ENCODE peak calls at places on chromosomes 16 and 17, in ten cellular contexts. Y, H, S, D, V, R, G, Q, W and M are unnamed samples.

GRCh38 chr16:54284319-54284930 is 2.2 kb downstream of the IRX3 start:
- DNase-seq in Q (no peak), G (no peak), H (no peak), S (no peak), W (no peak), D (no peak), R (no peak), V (no peak), Y (no peak), M (no peak)

GRCh38 chr17:62876664-62877411 is 68.7 kb upstream of the MARCHF10 start:
- DNase-seq in R (no peak), Q (no peak), W (no peak), H (peak; percentile 64), V (no peak), D (no peak), S (no peak), G (no peak), Y (no peak), M (no peak)

GRCh38 chr17:75130632-75131277 is 787 bp downstream of the NT5C start:
- DNase-seq in H (peak; percentile 67), Y (peak; percentile 44), Q (no peak), V (peak; percentile 56), R (peak; percentile 30), D (peak; percentile 60), W (peak; percentile 67), S (peak; percentile 67), G (peak; percentile 47), M (peak; percentile 68)

GRCh38 chr17:42333053-42333452 is 44.8 kb downstream of the STAT5A start:
- DNase-seq in D (no peak), W (no peak), G (no peak), S (no peak), Q (no peak), V (no peak), H (no peak), Y (no peak), R (no peak), M (peak; percentile 75)

GRCh38 chr17:30905742-30906100 is 317 bp downstream of the TEFM start:
- DNase-seq in Q (no peak), D (no peak), W (peak; percentile 10), H (peak; percentile 7), G (no peak), V (no peak), R (no peak), Y (no peak), S (peak; percentile 34), M (peak; percentile 37)

GRCh38 chr17:65750678-65751077 is 189.2 kb upstream of the AXIN2 start:
- DNase-seq in R (peak; percentile 49), Q (no peak), G (no peak), H (peak; percentile 87), W (peak; percentile 92), D (peak; percentile 81), S (no peak), Y (peak; percentile 74), V (peak; percentile 67), M (peak; percentile 55)

GRCh38 chr17:1986783-1987451 is 38.2 kb downstream of the RTN4RL1 start:
- DNase-seq in D (no peak), Y (no peak), Q (no peak), R (no peak), G (no peak), H (peak; percentile 50), V (no peak), S (no peak), W (peak; percentile 55), M (no peak)

GRCh38 chr17:17254026-17254425 is 17.1 kb upstream of the FLCN start:
- DNase-seq in R (no peak), S (no peak), W (no peak), D (no peak), Y (no peak), Q (no peak), G (no peak), V (no peak), H (no peak), M (no peak)

GRCh38 chr17:13332207-13332606 is 269.5 kb downstream of the HS3ST3A1 start:
- DNase-seq in V (no peak), G (no peak), D (no peak), H (no peak), Q (no peak), W (no peak), S (no peak), Y (no peak), R (no peak), M (no peak)

GRCh38 chr17:38322156-38322779 is 21.5 kb downstream of the GPR179 start:
- DNase-seq in R (peak; percentile 66), Q (no peak), W (peak; percentile 59), S (peak; percentile 84), D (peak; percentile 60), G (peak; percentile 74), H (peak; percentile 64), Y (peak; percentile 70), V (peak; percentile 47), M (peak; percentile 83)

GRCh38 chr17:78674595-78675315 is 97.6 kb upstream of the DNAH17 start:
- DNase-seq in W (no peak), H (no peak), D (no peak), Y (no peak), V (no peak), Q (no peak), S (no peak), R (no peak), G (no peak), M (no peak)
- TF ChIP-seq CTCF in W (no peak), H (no peak), D (no peak), Y (no peak), V (no peak), Q (no peak), S (no peak), R (no peak), G (no peak), M (no peak)

GRCh38 chr16:85146532-85146797 is 34.2 kb upstream of the CIBAR2 start:
- DNase-seq in R (no peak), H (no peak), Y (no peak), D (no peak), Q (no peak), V (no peak), W (no peak), S (no peak), G (no peak), M (no peak)

GRCh38 chr16:85145734-85146531 is 33.7 kb upstream of the CIBAR2 start:
- DNase-seq in G (no peak), V (no peak), D (no peak), W (no peak), S (no peak), Q (no peak), R (no peak), H (no peak), Y (no peak), M (no peak)

GRCh38 chr16:85146922-85147651 is 34.8 kb upstream of the CIBAR2 start:
- DNase-seq in D (no peak), V (no peak), Q (no peak), S (no peak), W (no peak), Y (no peak), H (no peak), G (no peak), R (no peak), M (no peak)

GRCh38 chr16:85144026-85144915 is 32.0 kb upstream of the CIBAR2 start:
- DNase-seq in D (no peak), W (no peak), S (no peak), Q (no peak), Y (no peak), G (no peak), H (no peak), R (no peak), V (no peak), M (no peak)

GRCh38 chr16:85145188-85145587 is 32.9 kb upstream of the CIBAR2 start:
- DNase-seq in G (no peak), D (no peak), Y (no peak), S (no peak), R (no peak), H (no peak), Q (no peak), W (no peak), V (no peak), M (no peak)
- TF ChIP-seq CTCF in G (no peak), D (no peak), Y (no peak), S (no peak), R (no peak), H (no peak), Q (no peak), W (no peak), V (no peak), M (no peak)

GRCh38 chr17:49204521-49204920 is 5.9 kb downstream of the GNGT2 start:
- DNase-seq in H (no peak), W (no peak), S (no peak), Q (no peak), D (no peak), G (no peak), V (no peak), R (no peak), Y (no peak), M (no peak)
- TF ChIP-seq CTCF in H (no peak), W (no peak), S (no peak), Q (no peak), D (no peak), G (no peak), V (no peak), R (no peak), Y (no peak), M (no peak)

GRCh38 chr16:27749946-27750345 is 200.0 kb downstream of the KATNIP start:
- DNase-seq in V (no peak), S (no peak), Q (no peak), H (no peak), W (no peak), Y (no peak), G (no peak), D (no peak), R (no peak), M (no peak)

GRCh38 chr16:27751676-27752075 is 201.7 kb downstream of the KATNIP start:
- DNase-seq in D (no peak), Y (no peak), S (no peak), W (no peak), H (no peak), R (no peak), G (no peak), Q (no peak), V (no peak), M (no peak)

GRCh38 chr16:27747946-27748345 is 198.0 kb downstream of the KATNIP start:
- DNase-seq in S (no peak), Q (no peak), D (no peak), W (no peak), V (no peak), G (no peak), H (no peak), R (no peak), Y (no peak), M (no peak)

GRCh38 chr16:27749547-27749875 is 199.6 kb downstream of the KATNIP start:
- DNase-seq in V (no peak), R (no peak), W (no peak), Q (no peak), S (no peak), Y (no peak), D (no peak), G (no peak), H (no peak), M (no peak)

DNA sequence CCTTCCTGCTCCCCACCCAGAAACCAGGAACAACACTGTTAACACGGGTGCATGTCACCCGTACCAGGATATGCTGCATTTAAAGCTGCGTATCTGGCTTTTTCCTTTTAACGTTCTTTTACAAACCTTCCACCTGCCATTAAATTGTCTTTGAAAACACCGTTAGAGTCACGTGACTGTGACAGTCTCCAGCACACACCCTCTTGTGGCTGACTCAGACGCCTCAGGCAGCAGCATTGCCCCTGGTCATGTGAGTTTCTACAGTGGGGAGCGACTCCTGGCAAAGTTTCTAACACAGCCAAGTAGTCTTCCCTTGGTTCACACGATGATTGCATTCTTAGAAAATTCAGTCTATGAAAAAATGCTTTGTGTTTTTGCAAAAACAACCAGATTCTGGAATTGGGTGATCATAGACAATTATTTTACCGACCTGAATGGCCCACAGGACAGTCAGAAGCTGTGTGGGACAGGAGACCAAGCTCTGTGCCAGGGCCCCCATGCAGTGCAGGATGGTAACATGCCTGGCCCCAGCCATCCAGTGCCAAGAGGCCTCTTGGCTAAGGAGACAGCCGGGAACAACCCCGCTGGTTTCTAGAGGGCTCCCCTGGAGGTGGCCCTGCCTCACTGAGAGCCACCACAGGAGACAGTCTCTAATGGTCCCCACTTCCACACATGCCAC is 199.1 kb downstream of the KATNIP start:
- DNase-seq in H (peak; percentile 65), S (peak; percentile 51), Y (peak; percentile 45), Q (peak; percentile 76), D (peak; percentile 79), R (peak; percentile 19), G (no peak), W (peak; percentile 66), V (peak; percentile 42), M (peak; percentile 48)
- TF ChIP-seq CTCF in H (peak; percentile 19), S (no peak), Y (no peak), Q (no peak), D (peak; percentile 27), R (peak; percentile 25), G (peak; percentile 35), W (peak; percentile 34), V (peak; percentile 19), M (no peak)